ENCODE peak calls at places on chromosome 4, in nine cellular contexts. S is upper lobe of right lung, P is endodermal cell, F is cardiac muscle cell, B is PC-3, I is fibroblast of lung, M is thoracic aorta, W is ovary, V is neural progenitor cell. L is an unnamed sample.
A peak's percentile ranks its signal among the peaks of the same experiment; 100 is the strongest.

GRCh38 chr4:168139336-168139735 is 47.0 kb downstream of the ANXA10 start:
- DNase-seq in S (no peak), W (no peak), P (no peak), M (no peak), I (peak; percentile 56), B (peak; percentile 55), F (peak; percentile 68), V (no peak), L (peak; percentile 57)

GRCh38 chr4:48403779-48404178 is 62.5 kb downstream of the SLAIN2 start:
- DNase-seq in V (no peak), B (no peak), F (peak; percentile 30), I (no peak), S (no peak), P (no peak), M (no peak), W (no peak), L (no peak)

GRCh38 chr4:87071401-87071800 is 136.6 kb downstream of the AFF1 start:
- DNase-seq in S (no peak), P (no peak), V (no peak), M (no peak), F (no peak), B (no peak), I (no peak), W (no peak), L (no peak)

GRCh38 chr4:171130126-171130801 is 682.9 kb upstream of the GALNTL6 start:
- DNase-seq in B (no peak), M (no peak), F (no peak), S (no peak), W (no peak), V (no peak), I (no peak), P (no peak), L (peak; percentile 56)

GRCh38 chr4:9812530-9813340 is 31.3 kb downstream of the DRD5 start:
- DNase-seq in I (no peak), P (no peak), F (peak; percentile 82), S (no peak), B (no peak), M (no peak), W (no peak), V (no peak), L (no peak)

GRCh38 chr4:116870667-116871066 is 214.7 kb downstream of the TRAM1L1 start:
- DNase-seq in S (no peak), M (no peak), W (no peak), P (no peak), B (no peak), V (peak; percentile 5), F (no peak), I (no peak), L (no peak)

GRCh38 chr4:67762091-67762490 is 7.9 kb upstream of the GNRHR start:
- DNase-seq in V (no peak), F (peak; percentile 69), P (no peak), W (no peak), I (peak; percentile 58), S (no peak), B (no peak), M (no peak), L (peak; percentile 36)

GRCh38 chr4:121072836-121073362 is 564 bp upstream of the NDNF start:
- DNase-seq in P (peak; percentile 76), B (no peak), I (no peak), V (peak; percentile 66), S (peak; percentile 73), M (no peak), W (peak; percentile 28), F (no peak), L (peak; percentile 17)

GRCh38 chr4:128601992-128602695 is 207.4 kb upstream of the JADE1 start:
- DNase-seq in I (peak; percentile 56), V (no peak), M (no peak), B (no peak), W (peak; percentile 62), P (no peak), F (peak; percentile 85), S (no peak), L (peak; percentile 35)

GRCh38 chr4:140497776-140498636 is at the start of gene MGAT4D:
- DNase-seq in V (peak; percentile 82), M (no peak), S (peak; percentile 57), B (no peak), P (peak; percentile 81), I (no peak), F (peak; percentile 2), W (no peak), L (peak; percentile 14)

GRCh38 chr4:35943606-35944005 is 300.7 kb downstream of the ARAP2 start:
- DNase-seq in V (no peak), I (no peak), M (no peak), P (no peak), B (no peak), F (no peak), W (no peak), S (no peak), L (no peak)

GRCh38 chr4:26864904-26865303 is 4.3 kb downstream of the STIM2 start:
- DNase-seq in S (no peak), P (no peak), M (no peak), V (no peak), W (no peak), F (no peak), B (no peak), I (no peak), L (no peak)

GRCh38 chr4:8210631-8211030 is 11.5 kb downstream of the SH3TC1 start:
- DNase-seq in W (no peak), M (no peak), I (no peak), B (no peak), P (no peak), F (no peak), V (no peak), S (no peak), L (no peak)

GRCh38 chr4:76836860-76837564 is 60.9 kb downstream of the SOWAHB start:
- DNase-seq in S (no peak), M (no peak), F (no peak), W (no peak), P (no peak), I (peak; percentile 34), V (no peak), B (no peak), L (no peak)

GRCh38 chr4:168802222-168802621 is 207.8 kb downstream of the CBR4 start:
- DNase-seq in W (no peak), S (no peak), P (no peak), F (no peak), M (no peak), V (no peak), B (no peak), I (no peak), L (no peak)

GRCh38 chr4:140637836-140638235 is 69.1 kb upstream of the UCP1 start:
- DNase-seq in B (peak; percentile 36), P (peak; percentile 81), M (no peak), I (peak; percentile 23), S (no peak), F (peak; percentile 41), W (no peak), V (peak; percentile 68), L (peak; percentile 31)

GRCh38 chr4:170420255-170420693 is 330.5 kb upstream of the AADAT start:
- DNase-seq in P (no peak), F (no peak), M (no peak), S (no peak), W (no peak), I (peak; percentile 8), B (peak; percentile 14), V (no peak), L (peak; percentile 80)

GRCh38 chr4:127632420-127633403 is at the start of gene INTU:
- DNase-seq in I (peak; percentile 96), V (peak; percentile 97), S (peak; percentile 95), P (peak; percentile 98), M (peak; percentile 90), F (peak; percentile 98), B (peak; percentile 89), W (peak; percentile 94), L (peak; percentile 99)

GRCh38 chr4:7777871-7778523 is 161.7 kb downstream of the AFAP1 start:
- DNase-seq in F (no peak), B (no peak), I (no peak), M (no peak), V (no peak), W (no peak), P (no peak), S (peak; percentile 28), L (no peak)

GRCh38 chr4:27048350-27049100 is 187.9 kb downstream of the STIM2 start:
- DNase-seq in W (no peak), B (peak; percentile 57), I (peak; percentile 51), V (peak; percentile 18), P (no peak), M (no peak), S (no peak), F (peak; percentile 36), L (peak; percentile 80)

GRCh38 chr4:78764498-78764961 is 11.6 kb upstream of the BMP2K start:
- DNase-seq in I (peak; percentile 65), B (peak; percentile 19), V (no peak), M (no peak), P (no peak), S (no peak), W (no peak), F (peak; percentile 59), L (no peak)

GRCh38 chr4:16253127-16253960 is 27.1 kb upstream of the TAPT1 start:
- DNase-seq in M (no peak), V (no peak), B (peak; percentile 77), W (no peak), S (no peak), P (no peak), I (peak; percentile 81), F (peak; percentile 79), L (peak; percentile 74)

GRCh38 chr4:71231073-71231752 is 107.6 kb upstream of the SLC4A4 start:
- DNase-seq in B (no peak), W (peak; percentile 28), F (peak; percentile 62), I (peak; percentile 94), V (peak; percentile 17), S (peak; percentile 93), M (peak; percentile 87), P (no peak), L (peak; percentile 73)
- H3K4me1 ChIP-seq in B (peaks cover 6% of the 10 kb centered on the region), W (peaks cover 2% of the 10 kb centered on the region), F (peaks cover 32% of the 10 kb centered on the region), I (peaks cover 23% of the 10 kb centered on the region), V (peaks cover 17% of the 10 kb centered on the region), S (peaks cover 18% of the 10 kb centered on the region), M (peaks cover 26% of the 10 kb centered on the region), P (peaks cover 7% of the 10 kb centered on the region), L (peaks cover 32% of the 10 kb centered on the region)

GRCh38 chr4:33739886-33740285 is 2504.4 kb downstream of the ARAP2 start:
- DNase-seq in I (no peak), M (no peak), B (no peak), W (no peak), S (no peak), V (no peak), P (no peak), F (no peak), L (no peak)
- H3K27me3 ChIP-seq in I (no peaks in the 10 kb centered on the region), M (no peaks in the 10 kb centered on the region), B (no peaks in the 10 kb centered on the region), W (no peaks in the 10 kb centered on the region), S (no peaks in the 10 kb centered on the region), V (no peaks in the 10 kb centered on the region), P (no peaks in the 10 kb centered on the region), F (no peaks in the 10 kb centered on the region), L (no peaks in the 10 kb centered on the region)

DNA sequence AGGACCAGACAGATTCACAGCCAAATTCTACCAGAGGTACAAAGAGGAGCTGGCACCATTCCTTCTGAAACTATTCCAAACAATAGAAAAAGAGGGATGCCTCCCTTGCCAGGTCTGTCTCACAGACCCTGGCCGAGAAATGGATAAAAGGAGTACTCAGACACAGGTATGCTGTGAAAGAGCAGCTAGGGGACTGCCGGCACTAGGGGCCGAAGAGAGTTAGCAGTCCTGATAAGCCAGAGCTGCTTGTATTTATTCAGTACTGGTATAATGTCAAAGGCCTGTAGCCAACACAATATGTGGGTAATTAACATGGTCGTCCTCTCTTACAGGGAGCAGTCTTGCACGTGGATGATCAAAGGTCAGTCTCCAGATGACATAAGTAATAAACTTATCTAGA is 1042.1 kb upstream of the LCORL start:
- DNase-seq in W (no peak), M (no peak), P (peak; percentile 65), S (no peak), B (no peak), F (no peak), V (peak; percentile 21), I (no peak), L (no peak)
- H3K9me3 ChIP-seq in W (no peaks in the 10 kb centered on the region), M (no peaks in the 10 kb centered on the region), P (peaks cover 33% of the 10 kb centered on the region), S (peaks cover 4% of the 10 kb centered on the region), B (no peaks in the 10 kb centered on the region), F (peaks cover 3% of the 10 kb centered on the region), V (peaks cover 8% of the 10 kb centered on the region), I (no peaks in the 10 kb centered on the region), L (peaks cover 2% of the 10 kb centered on the region)

GRCh38 chr4:155785828-155786227 is 27.0 kb downstream of the GUCY1B1 start:
- DNase-seq in V (no peak), I (no peak), S (no peak), W (no peak), M (no peak), F (no peak), B (no peak), P (no peak), L (no peak)
- H3K4me1 ChIP-seq in V (no peaks in the 10 kb centered on the region), I (peaks cover 2% of the 10 kb centered on the region), S (peaks cover 3% of the 10 kb centered on the region), W (no peaks in the 10 kb centered on the region), M (peaks cover 42% of the 10 kb centered on the region), F (peaks cover 14% of the 10 kb centered on the region), B (peaks cover 8% of the 10 kb centered on the region), P (no peaks in the 10 kb centered on the region), L (no peaks in the 10 kb centered on the region)